ENCODE peak calls at places on chromosomes 2 and 18, in four cellular contexts. K is cardiac muscle cell; Z is CD8-positive, alpha-beta memory T cell; A is neuronal stem cell. S is an unnamed sample.

GRCh38 chr2:6412533-6413085 is 453.1 kb downstream of the CMPK2 start:
- DNase-seq in Z (no peak), K (no peak), A (no peak), S (no peak)

GRCh38 chr2:240319855-240320560 is 115.5 kb upstream of the GPC1 start:
- DNase-seq in Z (no peak), K (peak), A (no peak), S (peak)

GRCh38 chr2:74313497-74313896 is 29.7 kb downstream of the SLC4A5 start:
- DNase-seq in A (no peak), Z (no peak), K (no peak), S (no peak)

GRCh38 chr2:231124833-231125232 is at the start of gene HTR2B:
- DNase-seq in K (peak), Z (no peak), A (no peak), S (no peak)

GRCh38 chr2:133787207-133787606 is 218.9 kb upstream of the NCKAP5 start:
- DNase-seq in Z (no peak), K (peak), A (no peak), S (no peak)

GRCh38 chr2:226020179-226020578 is 620.7 kb downstream of the NYAP2 start:
- DNase-seq in Z (no peak), K (no peak), A (no peak), S (no peak)

GRCh38 chr2:69973335-69973735 is 11.9 kb upstream of the ASPRV1 start:
- DNase-seq in Z (no peak), K (peak), A (no peak), S (no peak)

GRCh38 chr18:33804258-33804657 is 226.2 kb downstream of the ASXL3 start:
- DNase-seq in A (no peak), K (peak), Z (no peak), S (no peak)

GRCh38 chr2:206422493-206422892 is 20.8 kb upstream of the ADAM23 start:
- DNase-seq in K (peak), Z (no peak), A (no peak), S (no peak)

GRCh38 chr18:67783215-67783946 is 266.9 kb upstream of the DSEL start:
- DNase-seq in K (peak), A (no peak), Z (no peak), S (no peak)

GRCh38 chr2:31859959-31860358 is 150.8 kb downstream of the MEMO1 start:
- DNase-seq in K (no peak), Z (no peak), A (no peak), S (no peak)

GRCh38 chr2:160061533-160062282 is 707 bp downstream of the PLA2R1 start:
- DNase-seq in Z (no peak), A (no peak), K (peak), S (no peak)

GRCh38 chr2:20382965-20383800 is 32.5 kb upstream of the PUM2 start:
- DNase-seq in A (no peak), Z (no peak), K (peak), S (no peak)

GRCh38 chr2:98383166-98383565 is 36.9 kb downstream of the CNGA3 start:
- DNase-seq in K (no peak), A (no peak), Z (no peak), S (no peak)

GRCh38 chr2:5985551-5986229 is 293.5 kb downstream of the SOX11 start:
- DNase-seq in K (no peak), A (peak), Z (no peak), S (no peak)

GRCh38 chr18:9082763-9083510 is 19.6 kb upstream of the NDUFV2 start:
- DNase-seq in A (no peak), K (no peak), Z (peak), S (no peak)

GRCh38 chr2:64018715-64019082 is 529 bp downstream of the VPS54 start:
- DNase-seq in A (peak), K (no peak), Z (no peak), S (no peak)

GRCh38 chr2:11904029-11904428 is 157.6 kb downstream of the LPIN1 start:
- DNase-seq in A (no peak), K (no peak), Z (no peak), S (no peak)

GRCh38 chr2:68807821-68808266 is 63.4 kb downstream of the BMP10 start:
- DNase-seq in A (no peak), Z (no peak), K (peak), S (no peak)

GRCh38 chr18:24799176-24799575 is 338.7 kb downstream of the HRH4 start:
- DNase-seq in Z (no peak), K (no peak), A (no peak), S (no peak)

GRCh38 chr18:74683573-74683972 is 85.9 kb downstream of the ZNF407 start:
- DNase-seq in Z (no peak), A (no peak), K (no peak), S (no peak)

GRCh38 chr2:138665932-138666331 is 114.3 kb downstream of the NXPH2 start:
- DNase-seq in Z (no peak), A (no peak), K (no peak), S (no peak)

GRCh38 chr2:57597940-57598339 is 448.7 kb upstream of the VRK2 start:
- DNase-seq in Z (no peak), K (no peak), A (no peak), S (no peak)

GRCh38 chr18:75124967-75125358 is 84.0 kb downstream of the PTGR3 start:
- DNase-seq in K (no peak), Z (no peak), A (no peak), S (no peak)

GRCh38 chr18:11991021-11991770 is 9.9 kb downstream of the IMPA2 start:
- DNase-seq in Z (no peak), A (no peak), K (no peak), S (no peak)

GRCh38 chr18:9859232-9859631 is 26.5 kb upstream of the TXNDC2 start:
- DNase-seq in K (no peak), Z (no peak), A (no peak), S (no peak)

GRCh38 chr2:68388358-68388757 is 23.3 kb downstream of the PLEK start:
- DNase-seq in Z (no peak), A (no peak), K (no peak), S (no peak)

GRCh38 chr18:44458777-44459176 is 221.9 kb upstream of the SETBP1 start:
- DNase-seq in Z (no peak), K (peak), A (no peak), S (no peak)

GRCh38 chr2:206477296-206477695 is 34.0 kb downstream of the ADAM23 start:
- DNase-seq in Z (no peak), A (no peak), K (peak), S (no peak)

GRCh38 chr2:230956827-230957755 is 32.0 kb upstream of the GPR55 start:
- DNase-seq in K (peak), A (peak), Z (peak), S (no peak)

GRCh38 chr2:217563081-217563480 is 439.7 kb downstream of the TNS1 start:
- DNase-seq in K (no peak), Z (no peak), A (no peak), S (no peak)

GRCh38 chr18:13436596-13436995 is 218.0 kb downstream of the LDLRAD4 start:
- DNase-seq in K (no peak), A (no peak), Z (peak), S (no peak)

GRCh38 chr18:14924226-14924625 is 176.3 kb downstream of the ANKRD30B start:
- DNase-seq in A (no peak), K (no peak), Z (no peak), S (no peak)

GRCh38 chr2:143974262-143974661 is 545.7 kb downstream of the ZEB2 start:
- DNase-seq in Z (no peak), A (no peak), K (peak), S (no peak)

GRCh38 chr2:217142649-217143266 is 282.9 kb upstream of the TNP1 start:
- DNase-seq in K (peak), Z (no peak), A (no peak), S (no peak)

GRCh38 chr2:144798019-144798418 is 278.1 kb upstream of the ZEB2 start:
- DNase-seq in K (no peak), Z (no peak), A (no peak), S (no peak)

GRCh38 chr2:133718688-133719201 is 150.5 kb upstream of the NCKAP5 start:
- DNase-seq in Z (no peak), A (no peak), K (peak), S (no peak)